ENCODE peak calls at places on chromosome 6, in four cellular contexts. J is upper lobe of right lung; G is HCT116; O is CD8-positive, alpha-beta T cell. L is an unnamed sample. For H3K27me3, the result is how much of the 10 kb centered on the place peaks cover.

GRCh38 chr6:110180228-110181008 is at the start of gene CDC40:
- DNase-seq in J (peak), G (no peak), O (peak), L (no peak)

GRCh38 chr6:56314683-56315523 is 67.5 kb upstream of the COL21A1 start:
- DNase-seq in J (no peak), G (peak), O (no peak), L (no peak)

GRCh38 chr6:135995160-135995898 is 143.8 kb downstream of the PDE7B start:
- DNase-seq in J (no peak), G (no peak), O (no peak), L (peak)

GRCh38 chr6:56033451-56033850 is 158.1 kb upstream of the BMP5 start:
- DNase-seq in J (no peak), G (no peak), O (no peak), L (no peak)

GRCh38 chr6:148760568-148761531 is 14.0 kb downstream of the UST start:
- DNase-seq in J (no peak), G (no peak), O (peak), L (peak)

GRCh38 chr6:119830494-119831295 is 481.1 kb upstream of the MAN1A1 start:
- DNase-seq in J (no peak), G (no peak), O (no peak), L (no peak)

GRCh38 chr6:149233056-149233715 is 84.3 kb upstream of the TAB2 start:
- DNase-seq in J (no peak), G (peak), O (peak), L (peak)

GRCh38 chr6:170456886-170457698 is 96.0 kb downstream of the PSMB1 start:
- DNase-seq in J (peak), G (no peak), O (no peak), L (no peak)

GRCh38 chr6:125812394-125813231 is 21.9 kb downstream of the NCOA7 start:
- DNase-seq in J (no peak), G (no peak), O (no peak), L (peak)

GRCh38 chr6:21634582-21634981 is 41.0 kb downstream of the SOX4 start:
- DNase-seq in J (no peak), G (no peak), O (no peak), L (peak)

GRCh38 chr6:71349976-71350615 is 61.5 kb downstream of the OGFRL1 start:
- DNase-seq in J (no peak), G (no peak), O (no peak), L (no peak)

GRCh38 chr6:163147988-163148387 is 266.5 kb upstream of the QKI start:
- DNase-seq in J (no peak), G (no peak), O (no peak), L (no peak)

GRCh38 chr6:25017932-25018581 is 82.3 kb upstream of the RIPOR2 start:
- DNase-seq in J (peak), G (peak), O (peak), L (no peak)

GRCh38 chr6:2909718-2910117 is 6.6 kb upstream of the SERPINB9 start:
- DNase-seq in J (peak), G (no peak), O (no peak), L (no peak)

GRCh38 chr6:57177545-57178225 is 5.6 kb downstream of the BAG2 start:
- DNase-seq in J (no peak), G (no peak), O (no peak), L (no peak)

GRCh38 chr6:8065519-8065911 is 1.3 kb upstream of the BLOC1S5 start:
- DNase-seq in J (no peak), G (no peak), O (no peak), L (no peak)

GRCh38 chr6:8619853-8620252 is 184.5 kb upstream of the SLC35B3 start:
- DNase-seq in J (no peak), G (no peak), O (no peak), L (no peak)

GRCh38 chr6:136959471-136959891 is 37.4 kb downstream of the SLC35D3 start:
- DNase-seq in J (peak), G (no peak), O (no peak), L (no peak)

GRCh38 chr6:75205776-75206334 is at the start of gene COL12A1:
- DNase-seq in J (peak), G (peak), O (no peak), L (peak)

GRCh38 chr6:85452441-85452881 is 2.6 kb downstream of the NT5E start:
- DNase-seq in J (no peak), G (no peak), O (no peak), L (peak)

GRCh38 chr6:20572940-20573339 is 38.7 kb downstream of the CDKAL1 start:
- DNase-seq in J (no peak), G (no peak), O (no peak), L (no peak)

GRCh38 chr6:36834576-36835293 is 4.5 kb downstream of the CPNE5 start:
- DNase-seq in J (no peak), G (no peak), O (no peak), L (no peak)

GRCh38 chr6:149840345-149841075 is 23.6 kb downstream of the LRP11 start:
- DNase-seq in J (peak), G (peak), O (peak), L (peak)

GRCh38 chr6:5093231-5094015 is 8.3 kb downstream of the PPP1R3G start:
- DNase-seq in J (no peak), G (no peak), O (no peak), L (no peak)

GRCh38 chr6:21073318-21073839 is 520.2 kb upstream of the SOX4 start:
- DNase-seq in J (no peak), G (no peak), O (no peak), L (no peak)

GRCh38 chr6:107075951-107076381 is 39.3 kb downstream of the BEND3 start:
- DNase-seq in J (no peak), G (no peak), O (no peak), L (no peak)

GRCh38 chr6:22709804-22710203 is 140.4 kb downstream of the HDGFL1 start:
- DNase-seq in J (no peak), G (no peak), O (no peak), L (no peak)

GRCh38 chr6:138410972-138411667 is 7.1 kb downstream of the HEBP2 start:
- DNase-seq in J (no peak), G (peak), O (no peak), L (no peak)

GRCh38 chr6:45377555-45378323 is at the start of gene SUPT3H:
- DNase-seq in J (peak), G (peak), O (peak), L (peak)
- TF ChIP-seq CTCF in J (peak), G (no peak), O (no peak), L (peak)

DNA sequence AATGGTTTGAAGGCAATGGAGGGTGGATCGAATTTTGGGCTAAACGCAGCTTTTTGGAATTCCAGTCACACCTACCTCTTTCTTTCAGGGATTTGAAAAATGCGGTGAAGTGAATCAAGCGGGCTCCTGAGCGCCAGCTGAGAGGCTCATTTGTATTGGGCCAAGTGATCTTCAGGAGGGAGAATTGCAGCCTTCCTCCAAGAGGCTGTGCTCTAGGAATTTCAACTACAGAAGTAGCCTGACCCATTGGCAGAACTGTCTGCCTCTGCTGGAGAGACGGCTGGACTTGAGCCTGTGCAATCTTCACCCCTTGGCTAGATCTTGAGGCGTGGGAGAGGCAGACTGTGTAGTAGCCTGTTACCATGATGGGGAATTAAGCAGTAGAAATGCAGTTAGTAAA is 5.7 kb upstream of the TIAM2 start:
- DNase-seq in J (no peak), G (no peak), O (no peak), L (no peak)
- H3K27me3 ChIP-seq in J (under half), G (under half), O (under half), L (under half)

DNA sequence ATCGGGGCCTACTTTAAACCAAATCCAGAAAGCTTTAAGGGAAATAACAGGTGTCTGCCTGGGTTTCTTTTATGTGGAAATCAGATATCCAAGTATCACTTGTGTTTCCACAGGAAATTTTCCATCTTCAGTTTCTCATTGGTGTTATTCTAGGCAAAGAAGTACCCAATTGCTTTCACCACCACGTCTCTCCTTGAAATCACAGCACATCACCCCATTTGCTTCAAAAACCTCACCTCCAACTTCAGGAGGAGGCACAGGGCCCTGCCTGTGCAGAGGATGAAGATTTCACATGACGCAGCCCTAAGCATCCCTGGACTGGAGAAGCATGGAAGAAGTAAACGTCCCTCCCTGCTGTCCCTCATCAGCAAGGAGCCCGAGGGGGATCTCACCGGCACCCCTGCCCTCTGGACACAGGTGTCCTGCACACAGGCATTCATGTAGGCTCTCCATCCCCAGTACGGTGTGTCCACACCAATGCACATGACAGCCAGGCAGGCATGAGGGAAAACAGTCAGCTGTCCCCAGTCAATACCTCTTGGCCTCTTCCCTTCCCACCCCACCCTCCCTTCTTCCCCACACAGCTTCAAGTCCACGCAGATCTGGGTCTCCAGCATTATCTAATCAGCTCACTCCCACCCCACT is 182.2 kb downstream of the TBXT start:
- DNase-seq in J (no peak), G (no peak), O (no peak), L (no peak)
- H3K4me3 ChIP-seq in J (no peak), G (no peak), O (no peak), L (peak)

GRCh38 chr6:116049381-116049780 is 11.3 kb downstream of the FRK start:
- DNase-seq in J (no peak), G (no peak), O (no peak), L (no peak)
- TF ChIP-seq CTCF in J (no peak), G (no peak), O (no peak), L (no peak)

GRCh38 chr6:168354338-168354737 is 34.8 kb upstream of the DACT2 start:
- DNase-seq in J (no peak), G (no peak), O (no peak), L (no peak)
- H3K27me3 ChIP-seq in J (under half), G (under half), O (under half), L (under half)

DNA sequence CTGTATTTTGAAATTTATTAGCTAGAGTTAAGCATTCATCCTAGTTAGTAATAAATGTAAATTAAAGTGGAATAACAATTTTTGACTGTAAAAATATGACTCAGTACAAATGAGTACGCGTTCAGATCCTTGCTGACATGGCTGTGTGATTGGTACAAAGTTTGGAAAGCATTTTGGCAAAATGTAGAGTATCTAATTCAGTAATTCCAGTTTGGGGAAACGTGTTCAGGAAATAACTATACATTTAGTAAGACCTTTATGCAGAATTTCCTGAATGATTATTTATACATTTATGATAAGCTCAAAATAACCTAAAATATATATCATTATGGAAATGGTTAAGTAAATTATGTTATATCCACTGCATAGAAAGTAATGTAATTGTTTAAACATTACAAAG is 8.0 kb downstream of the VTA1 start:
- DNase-seq in J (no peak), G (no peak), O (no peak), L (no peak)
- H3K4me3 ChIP-seq in J (no peak), G (no peak), O (no peak), L (no peak)

DNA sequence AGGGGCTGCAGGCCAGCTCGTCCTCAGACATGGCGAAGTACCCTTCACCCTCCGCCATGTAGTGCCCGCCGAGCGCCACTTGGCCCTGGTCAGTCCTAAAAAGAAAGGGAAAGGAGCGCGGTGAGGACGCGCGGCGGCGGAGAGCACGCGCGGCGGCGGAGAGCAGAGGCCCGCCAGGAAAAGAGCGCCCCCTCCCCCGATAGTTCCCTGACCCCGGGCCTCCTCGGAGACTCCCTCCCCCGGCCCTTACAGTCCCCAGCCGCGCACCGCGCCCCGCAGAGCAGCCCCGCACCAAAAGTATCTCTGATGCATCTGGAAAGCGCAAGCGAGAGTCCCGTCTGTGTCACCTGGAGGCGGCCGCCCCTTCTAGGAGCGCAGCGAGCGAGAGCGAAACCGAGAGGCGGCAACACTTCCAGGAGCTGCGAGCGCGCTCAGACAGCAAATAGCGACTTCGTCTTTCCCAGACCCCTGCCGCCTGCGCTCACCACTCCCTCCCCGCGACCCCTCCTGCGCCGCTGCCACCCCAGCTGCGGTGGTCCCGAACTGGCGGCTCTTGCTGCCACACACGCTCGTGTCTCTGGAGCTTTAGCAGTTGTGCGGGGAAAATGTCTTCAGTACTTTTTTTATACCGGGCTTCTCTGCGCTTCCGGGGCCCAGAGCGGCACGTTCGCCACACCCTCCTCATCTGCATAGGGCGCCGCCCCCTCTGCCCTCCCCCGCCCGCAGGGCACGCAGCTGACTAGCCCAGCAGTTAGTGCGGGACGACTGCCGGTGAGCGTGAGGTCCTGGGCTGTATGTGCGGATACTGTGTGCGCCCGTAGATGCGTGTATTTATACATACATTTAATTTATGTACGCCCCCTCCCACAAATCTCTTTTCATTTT is at the start of gene TENT5A:
- DNase-seq in J (peak), G (peak), O (peak), L (peak)
- TF ChIP-seq CTCF in J (no peak), G (no peak), O (no peak), L (no peak)

L was measured in AG04450.